ENCODE peak calls at places on chromosomes 2 and 18, in six cellular contexts. J, K, C, T, N and W are unnamed samples.

GRCh38 chr2:38720613-38721241 is 30.4 kb downstream of the SRSF7 start:
- DNase-seq in J (no peak), K (no peak), C (no peak), T (no peak), N (peak), W (no peak)

GRCh38 chr2:227411320-227411989 is 23.7 kb upstream of the SCYGR1 start:
- DNase-seq in J (peak), K (no peak), C (no peak), T (no peak), N (no peak), W (no peak)

GRCh38 chr18:402129-402528 is 98.4 kb downstream of the COLEC12 start:
- DNase-seq in J (no peak), K (no peak), C (no peak), T (no peak), N (no peak), W (no peak)

GRCh38 chr18:8976606-8977005 is 125.9 kb upstream of the NDUFV2 start:
- DNase-seq in J (no peak), K (no peak), C (no peak), T (no peak), N (no peak), W (no peak)

GRCh38 chr2:150421252-150421651 is 66.2 kb downstream of the RND3 start:
- DNase-seq in J (no peak), K (no peak), C (no peak), T (no peak), N (no peak), W (no peak)

GRCh38 chr2:48714240-48714639 is 41.3 kb downstream of the LHCGR start:
- DNase-seq in J (no peak), K (no peak), C (no peak), T (no peak), N (no peak), W (no peak)

GRCh38 chr2:3605013-3605961 is 10.4 kb downstream of the COLEC11 start:
- DNase-seq in J (peak), K (no peak), C (no peak), T (no peak), N (peak), W (no peak)

GRCh38 chr18:13530879-13531387 is 195.4 kb downstream of the FAM210A start:
- DNase-seq in J (no peak), K (peak), C (peak), T (peak), N (peak), W (peak)

GRCh38 chr2:219247678-219248642 is 2.7 kb downstream of the STK16 start:
- DNase-seq in J (peak), K (no peak), C (no peak), T (peak), N (no peak), W (peak)

GRCh38 chr2:161017780-161018440 is 142.3 kb upstream of the TANK start:
- DNase-seq in J (no peak), K (no peak), C (no peak), T (no peak), N (no peak), W (no peak)